ENCODE peak calls at places on chromosomes 4 and X, in four cellular contexts. One of them, this sample, is unnamed.

GRCh38 chrX:132636080-132636479 is 147.2 kb upstream of the MBNL3 start:
- DNase-seq in transverse colon: no peak
- DNase-seq in HepG2: no peak
- DNase-seq in epithelial cell of esophagus: peak
- DNase-seq in this sample: no peak

GRCh38 chrX:119753639-119754257 is 4.6 kb upstream of the SOWAHD start:
- DNase-seq in epithelial cell of esophagus: peak
- DNase-seq in HepG2: peak
- DNase-seq in transverse colon: peak
- DNase-seq in this sample: peak

GRCh38 chrX:586351-586750 is 44.2 kb upstream of the SHOX start:
- DNase-seq in epithelial cell of esophagus: no peak
- DNase-seq in HepG2: no peak
- DNase-seq in transverse colon: no peak
- DNase-seq in this sample: no peak

GRCh38 chrX:39975094-39975865 is 122.5 kb downstream of the BCOR start:
- DNase-seq in HepG2: peak
- DNase-seq in transverse colon: peak
- DNase-seq in epithelial cell of esophagus: peak
- DNase-seq in this sample: no peak

GRCh38 chr4:176363072-176363471 is 43.3 kb downstream of the SPCS3 start:
- DNase-seq in HepG2: no peak
- DNase-seq in epithelial cell of esophagus: no peak
- DNase-seq in transverse colon: no peak
- DNase-seq in this sample: no peak

GRCh38 chr4:8468746-8469535 is 28.4 kb downstream of the TRMT44 start:
- DNase-seq in transverse colon: peak
- DNase-seq in HepG2: peak
- DNase-seq in epithelial cell of esophagus: peak
- DNase-seq in this sample: peak

GRCh38 chr4:86019906-86020305 is 339.9 kb downstream of the MAPK10 start:
- DNase-seq in HepG2: no peak
- DNase-seq in transverse colon: no peak
- DNase-seq in epithelial cell of esophagus: peak
- DNase-seq in this sample: no peak

GRCh38 chr4:105709081-105709450 is 482 bp downstream of the GSTCD start:
- DNase-seq in epithelial cell of esophagus: peak
- DNase-seq in HepG2: peak
- DNase-seq in transverse colon: no peak
- DNase-seq in this sample: peak

GRCh38 chr4:87017580-87018061 is 82.8 kb downstream of the AFF1 start:
- DNase-seq in epithelial cell of esophagus: no peak
- DNase-seq in HepG2: no peak
- DNase-seq in transverse colon: no peak
- DNase-seq in this sample: no peak

GRCh38 chrX:134548844-134549205 is 88.9 kb downstream of the HPRT1 start:
- DNase-seq in transverse colon: no peak
- DNase-seq in HepG2: no peak
- DNase-seq in epithelial cell of esophagus: no peak
- DNase-seq in this sample: no peak

GRCh38 chr4:115529126-115529525 is 415.7 kb upstream of the NDST4 start:
- DNase-seq in transverse colon: no peak
- DNase-seq in HepG2: no peak
- DNase-seq in epithelial cell of esophagus: no peak
- DNase-seq in this sample: no peak

GRCh38 chrX:78199851-78200250 is 60.4 kb upstream of the TAF9B start:
- DNase-seq in transverse colon: no peak
- DNase-seq in epithelial cell of esophagus: peak
- DNase-seq in HepG2: peak
- DNase-seq in this sample: peak

GRCh38 chrX:7316887-7317286 is 168.9 kb upstream of the PUDP start:
- DNase-seq in epithelial cell of esophagus: no peak
- DNase-seq in transverse colon: no peak
- DNase-seq in HepG2: no peak
- DNase-seq in this sample: no peak

GRCh38 chr4:110049951-110050925 is 137.6 kb downstream of the EGF start:
- DNase-seq in transverse colon: peak
- DNase-seq in HepG2: peak
- DNase-seq in epithelial cell of esophagus: peak
- DNase-seq in this sample: peak

GRCh38 chrX:1465261-1466231 is 12.8 kb upstream of the ASMTL start:
- DNase-seq in HepG2: no peak
- DNase-seq in transverse colon: no peak
- DNase-seq in epithelial cell of esophagus: no peak
- DNase-seq in this sample: no peak

GRCh38 chr4:163109967-163110366 is 56.7 kb downstream of the NAF1 start:
- DNase-seq in transverse colon: no peak
- DNase-seq in HepG2: no peak
- DNase-seq in epithelial cell of esophagus: no peak
- DNase-seq in this sample: no peak

GRCh38 chr4:171242831-171243230 is 570.4 kb upstream of the GALNTL6 start:
- DNase-seq in transverse colon: no peak
- DNase-seq in HepG2: no peak
- DNase-seq in epithelial cell of esophagus: no peak
- DNase-seq in this sample: no peak

GRCh38 chr4:151887816-151888180 is 127.0 kb upstream of the GATB start:
- DNase-seq in epithelial cell of esophagus: no peak
- DNase-seq in HepG2: no peak
- DNase-seq in transverse colon: no peak
- DNase-seq in this sample: no peak

GRCh38 chr4:76803522-76803921 is 94.4 kb downstream of the SOWAHB start:
- DNase-seq in HepG2: no peak
- DNase-seq in transverse colon: no peak
- DNase-seq in epithelial cell of esophagus: peak
- DNase-seq in this sample: no peak

This sample was measured in CD4-positive, CD25-positive, alpha-beta regulatory T cell.